ENCODE peak calls at places on chromosomes 12 and 14, in ten cellular contexts. H is dorsolateral prefrontal cortex, A is Caco-2, U is fibroblast of the aortic adventitia, B is lung, O is heart left ventricle, Z is uterus, P is thoracic aorta, T is AG10803, R is psoas muscle. W is an unnamed sample.

GRCh38 chr12:2212971-2213869 is 160.4 kb downstream of the CACNA1C start:
- DNase-seq in O (no peak), B (no peak), T (no peak), H (no peak), Z (peak), R (no peak), A (no peak), P (no peak), U (no peak), W (no peak)

GRCh38 chr12:95838125-95838524 is 20.6 kb upstream of the SNRPF start:
- DNase-seq in A (no peak), U (peak), R (peak), Z (no peak), H (no peak), P (no peak), B (peak), T (peak), O (no peak), W (no peak)

GRCh38 chr12:57525615-57526383 is 3.2 kb downstream of the MBD6 start:
- DNase-seq in U (no peak), B (no peak), A (no peak), T (no peak), Z (no peak), R (no peak), H (no peak), O (no peak), P (no peak), W (no peak)

GRCh38 chr12:132245521-132246101 is 83.8 kb downstream of the GALNT9 start:
- DNase-seq in H (no peak), R (no peak), U (no peak), Z (no peak), T (no peak), B (no peak), P (no peak), A (no peak), O (no peak), W (no peak)

GRCh38 chr14:61607570-61608244 is 87.6 kb upstream of the HIF1A start:
- DNase-seq in Z (no peak), B (no peak), R (no peak), U (no peak), T (no peak), H (no peak), P (no peak), A (no peak), O (no peak), W (no peak)

GRCh38 chr12:63915105-63915830 is 70.8 kb downstream of the SRGAP1 start:
- DNase-seq in R (no peak), O (no peak), T (peak), P (no peak), H (no peak), B (no peak), A (no peak), U (peak), Z (no peak), W (peak)

GRCh38 chr14:29236848-29237247 is 470.3 kb downstream of the FOXG1 start:
- DNase-seq in H (no peak), T (peak), R (no peak), U (peak), A (no peak), P (no peak), B (no peak), O (no peak), Z (no peak), W (peak)

GRCh38 chr14:101250336-101250947 is 310.9 kb upstream of the DIO3 start:
- DNase-seq in O (no peak), U (no peak), R (no peak), T (no peak), A (no peak), B (no peak), P (no peak), H (no peak), Z (no peak), W (no peak)

GRCh38 chr14:40252817-40253447 is 820.7 kb upstream of the FBXO33 start:
- DNase-seq in U (no peak), R (no peak), T (no peak), A (no peak), B (no peak), O (no peak), H (no peak), Z (no peak), P (no peak), W (no peak)
- TF ChIP-seq CTCF in U (no peak), R (no peak), T (no peak), A (no peak), B (no peak), O (no peak), H (no peak), Z (no peak), P (no peak), W (no peak)

GRCh38 chr12:94615284-94616216 is 34.8 kb downstream of the TMCC3 start:
- DNase-seq in R (peak), T (no peak), A (peak), P (no peak), H (no peak), B (no peak), O (peak), U (peak), Z (peak), W (peak)
- H3K4me3 ChIP-seq in R (peak), T (no peak), A (peak), P (no peak), H (peak), B (no peak), O (peak), U (no peak), Z (no peak), W (peak)

DNA sequence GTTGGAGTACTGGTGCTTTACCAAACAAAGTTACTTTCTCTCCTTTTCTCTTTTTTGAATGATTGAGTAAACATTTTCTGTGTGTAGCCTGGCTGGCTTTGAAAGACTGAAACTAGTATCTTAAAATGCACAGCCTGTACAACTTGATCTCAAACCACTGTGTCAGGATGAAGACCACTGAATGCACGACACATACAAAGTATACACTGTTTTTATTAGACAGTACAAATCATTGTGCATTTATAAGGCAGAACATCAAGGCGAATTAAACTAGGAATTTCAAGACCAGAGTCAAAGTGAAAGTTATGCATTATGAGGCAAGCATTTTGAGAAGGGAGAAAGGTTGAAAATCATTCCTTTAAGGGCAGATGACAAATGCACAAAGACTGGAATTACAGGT is 59.0 kb downstream of the PIWIL1 start:
- DNase-seq in U (no peak), O (no peak), A (no peak), Z (no peak), H (no peak), T (no peak), B (no peak), R (no peak), P (no peak), W (no peak)
- TF ChIP-seq CTCF in U (no peak), O (no peak), A (no peak), Z (no peak), H (no peak), T (no peak), B (no peak), R (no peak), P (no peak), W (no peak)

DNA sequence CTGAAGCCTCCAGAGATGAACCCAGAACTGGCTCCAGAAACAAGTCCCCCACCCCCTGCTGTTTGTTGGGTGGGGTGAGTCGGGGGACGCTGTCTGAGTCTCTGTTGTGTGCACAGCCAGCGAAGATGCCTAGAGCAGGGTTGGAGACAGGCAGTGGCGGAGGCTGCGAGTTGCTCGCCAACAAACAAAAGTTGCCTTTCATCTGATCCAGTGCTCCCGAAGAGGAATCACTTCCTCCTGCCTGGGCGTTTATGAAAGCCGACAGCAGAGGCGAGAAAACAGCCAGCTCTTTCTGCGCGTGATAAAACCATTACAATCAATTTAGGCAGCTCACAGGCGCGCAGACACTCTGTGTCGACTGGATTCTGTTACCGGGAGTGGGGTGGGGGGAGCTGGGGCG is 678.7 kb downstream of the MED13L start:
- DNase-seq in H (peak), U (peak), O (peak), T (peak), P (no peak), Z (no peak), A (no peak), R (no peak), B (no peak), W (no peak)
- H3K4me3 ChIP-seq in H (peak), U (no peak), O (peak), T (peak), P (no peak), Z (no peak), A (no peak), R (peak), B (no peak), W (no peak)

DNA sequence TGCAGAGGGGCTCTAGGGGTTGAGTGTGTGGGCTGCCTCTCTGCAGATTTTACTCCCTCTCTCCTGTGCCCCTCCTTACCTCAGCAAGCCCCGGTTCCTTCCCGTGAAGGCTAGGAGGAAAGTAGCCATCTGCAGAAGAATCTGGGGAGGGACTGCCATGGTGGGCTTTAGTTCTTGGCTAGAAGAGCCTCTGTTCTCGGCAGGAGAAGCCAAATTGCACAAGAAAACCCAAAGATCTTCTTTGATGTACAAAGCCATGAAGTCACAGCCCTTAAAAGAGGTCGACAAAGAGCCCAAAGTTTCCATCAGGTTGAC is 23.5 kb downstream of the CKAP4 start:
- DNase-seq in H (no peak), B (no peak), R (no peak), Z (no peak), T (no peak), U (no peak), A (no peak), P (no peak), O (no peak), W (no peak)
- TF ChIP-seq CTCF in H (no peak), B (no peak), R (no peak), Z (no peak), T (no peak), U (no peak), A (no peak), P (no peak), O (peak), W (no peak)

DNA sequence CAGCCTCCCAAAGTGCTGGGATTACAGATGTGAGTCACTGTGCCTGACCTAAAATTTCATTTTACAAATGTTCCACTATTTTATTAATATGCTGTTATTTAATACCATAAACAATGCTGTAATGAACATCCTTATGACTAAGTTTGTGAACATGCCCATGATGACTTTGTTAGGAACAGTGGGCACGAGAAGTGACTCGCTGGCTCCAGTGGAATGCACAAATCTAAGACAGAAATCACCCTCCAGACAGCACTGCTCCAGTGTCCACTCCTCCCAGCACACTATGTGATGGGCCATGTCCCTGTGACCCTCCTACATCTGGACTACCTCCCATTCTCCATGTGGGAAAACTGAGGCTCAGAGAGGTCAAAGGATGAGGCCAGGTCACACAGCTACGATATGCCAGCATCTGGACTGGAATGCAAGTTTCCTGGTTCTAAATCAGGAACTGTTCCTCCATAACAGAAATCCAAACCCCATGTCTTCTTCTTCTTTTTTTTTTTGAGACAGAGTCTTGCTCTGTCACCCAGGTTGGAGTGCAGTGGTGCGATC is 57.9 kb downstream of the GPR68 start:
- DNase-seq in R (no peak), U (no peak), T (peak), B (no peak), H (no peak), A (no peak), O (no peak), Z (no peak), P (no peak), W (no peak)
- H3K4me3 ChIP-seq in R (no peak), U (no peak), T (no peak), B (no peak), H (no peak), A (no peak), O (no peak), Z (no peak), P (no peak), W (no peak)

GRCh38 chr12:93380480-93381121 is 2.9 kb downstream of the NUDT4 start:
- DNase-seq in T (no peak), Z (no peak), O (no peak), B (no peak), R (no peak), U (peak), A (no peak), H (no peak), P (no peak), W (peak)
- TF ChIP-seq CTCF in T (peak), Z (no peak), O (no peak), B (no peak), R (peak), U (peak), A (no peak), H (peak), P (no peak), W (peak)

GRCh38 chr12:52203126-52203921 is 11.5 kb upstream of the KRT80 start:
- DNase-seq in O (peak), B (peak), H (peak), T (peak), A (peak), P (peak), R (peak), Z (no peak), U (peak), W (peak)
- H3K4me3 ChIP-seq in O (no peak), B (no peak), H (no peak), T (no peak), A (no peak), P (no peak), R (no peak), Z (no peak), U (no peak), W (no peak)